ENCODE peak calls at places on chromosome 1, in six cellular contexts. O, H, V, M, J and F are unnamed samples.

GRCh38 chr1:202965441-202965821 is 1.6 kb downstream of the CYB5R1 start:
- DNase-seq in O (no peak), J (no peak), V (no peak), H (no peak), M (no peak), F (no peak)

GRCh38 chr1:168893359-168893791 is 164.4 kb upstream of the DPT start:
- DNase-seq in J (no peak), H (no peak), M (peak), V (no peak), O (peak), F (peak)

GRCh38 chr1:58597991-58598390 is 20.9 kb upstream of the TACSTD2 start:
- DNase-seq in H (no peak), V (no peak), O (no peak), M (no peak), J (peak), F (no peak)

GRCh38 chr1:243493156-243494129 is 237.6 kb downstream of the SDCCAG8 start:
- DNase-seq in H (no peak), O (peak), M (no peak), J (peak), V (no peak), F (peak)

GRCh38 chr1:77219166-77219887 is at the start of gene PIGK:
- DNase-seq in J (peak), M (peak), H (peak), O (peak), V (peak), F (peak)

GRCh38 chr1:53591924-53592323 is 132.7 kb downstream of the DMRTB1 start:
- DNase-seq in V (peak), J (no peak), H (no peak), O (no peak), M (no peak), F (no peak)

GRCh38 chr1:25064465-25065238 is 134.6 kb upstream of the RUNX3 start:
- DNase-seq in O (no peak), J (no peak), V (no peak), M (no peak), H (no peak), F (no peak)

GRCh38 chr1:188140958-188141357 is 1312.2 kb downstream of the PLA2G4A start:
- DNase-seq in M (no peak), O (no peak), V (no peak), H (no peak), J (no peak), F (no peak)

GRCh38 chr1:222288056-222288455 is 259.8 kb downstream of the HHIPL2 start:
- DNase-seq in M (no peak), J (no peak), O (peak), H (no peak), V (no peak), F (peak)

GRCh38 chr1:243345205-243345604 is 89.4 kb downstream of the SDCCAG8 start:
- DNase-seq in V (no peak), H (no peak), O (peak), M (no peak), J (no peak), F (peak)

GRCh38 chr1:29889776-29890175 is 653.5 kb downstream of the PTPRU start:
- DNase-seq in O (no peak), V (no peak), H (no peak), J (no peak), M (no peak), F (no peak)

GRCh38 chr1:8152731-8153702 is 126.9 kb upstream of the ERRFI1 start:
- DNase-seq in O (no peak), J (no peak), V (no peak), H (no peak), M (no peak), F (no peak)

GRCh38 chr1:46193984-46194570 is 4.2 kb downstream of the POMGNT1 start:
- DNase-seq in O (no peak), J (no peak), M (no peak), V (no peak), H (no peak), F (no peak)

GRCh38 chr1:100767176-100767876 is 47.8 kb downstream of the VCAM1 start:
- DNase-seq in V (no peak), O (peak), M (no peak), J (peak), H (no peak), F (peak)

GRCh38 chr1:210293191-210293607 is 35.5 kb upstream of the HHAT start:
- DNase-seq in V (peak), O (peak), H (peak), J (peak), M (peak), F (peak)

GRCh38 chr1:208045410-208046252 is 134.7 kb upstream of the CD34 start:
- DNase-seq in J (no peak), O (no peak), V (no peak), M (no peak), H (no peak), F (no peak)

GRCh38 chr1:208042041-208042615 is 131.2 kb upstream of the CD34 start:
- DNase-seq in J (no peak), V (no peak), M (no peak), O (no peak), H (no peak), F (no peak)

GRCh38 chr1:208044568-208045241 is 133.8 kb upstream of the CD34 start:
- DNase-seq in M (no peak), V (no peak), J (no peak), O (no peak), H (no peak), F (no peak)

GRCh38 chr1:208042868-208043267 is 131.9 kb upstream of the CD34 start:
- DNase-seq in V (no peak), J (no peak), O (no peak), M (no peak), H (no peak), F (no peak)

DNA sequence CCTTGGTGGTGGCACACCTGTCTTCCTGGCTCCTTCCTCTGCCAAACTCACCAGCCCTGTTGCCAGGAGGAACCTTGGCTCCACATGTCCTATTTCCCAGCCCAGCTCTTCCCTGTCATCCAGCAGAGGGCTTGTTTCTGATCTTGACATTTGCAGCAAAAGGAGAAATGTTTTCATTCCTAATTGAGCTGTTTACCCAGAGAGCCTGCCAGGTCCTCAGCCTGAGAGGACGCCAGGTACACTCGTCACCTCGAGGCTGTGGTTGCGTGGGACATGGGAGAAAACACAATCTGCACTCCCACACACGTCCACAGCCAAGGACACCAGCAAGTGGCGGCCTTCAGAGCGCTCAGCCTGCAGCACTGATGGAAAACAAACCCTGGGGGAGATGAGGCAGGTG is 132.8 kb upstream of the CD34 start:
- DNase-seq in J (no peak), M (peak), V (no peak), H (no peak), O (no peak), F (no peak)
- TF ChIP-seq CTCF in J (no peak), M (no peak), V (no peak), H (no peak), O (no peak), F (no peak)

DNA sequence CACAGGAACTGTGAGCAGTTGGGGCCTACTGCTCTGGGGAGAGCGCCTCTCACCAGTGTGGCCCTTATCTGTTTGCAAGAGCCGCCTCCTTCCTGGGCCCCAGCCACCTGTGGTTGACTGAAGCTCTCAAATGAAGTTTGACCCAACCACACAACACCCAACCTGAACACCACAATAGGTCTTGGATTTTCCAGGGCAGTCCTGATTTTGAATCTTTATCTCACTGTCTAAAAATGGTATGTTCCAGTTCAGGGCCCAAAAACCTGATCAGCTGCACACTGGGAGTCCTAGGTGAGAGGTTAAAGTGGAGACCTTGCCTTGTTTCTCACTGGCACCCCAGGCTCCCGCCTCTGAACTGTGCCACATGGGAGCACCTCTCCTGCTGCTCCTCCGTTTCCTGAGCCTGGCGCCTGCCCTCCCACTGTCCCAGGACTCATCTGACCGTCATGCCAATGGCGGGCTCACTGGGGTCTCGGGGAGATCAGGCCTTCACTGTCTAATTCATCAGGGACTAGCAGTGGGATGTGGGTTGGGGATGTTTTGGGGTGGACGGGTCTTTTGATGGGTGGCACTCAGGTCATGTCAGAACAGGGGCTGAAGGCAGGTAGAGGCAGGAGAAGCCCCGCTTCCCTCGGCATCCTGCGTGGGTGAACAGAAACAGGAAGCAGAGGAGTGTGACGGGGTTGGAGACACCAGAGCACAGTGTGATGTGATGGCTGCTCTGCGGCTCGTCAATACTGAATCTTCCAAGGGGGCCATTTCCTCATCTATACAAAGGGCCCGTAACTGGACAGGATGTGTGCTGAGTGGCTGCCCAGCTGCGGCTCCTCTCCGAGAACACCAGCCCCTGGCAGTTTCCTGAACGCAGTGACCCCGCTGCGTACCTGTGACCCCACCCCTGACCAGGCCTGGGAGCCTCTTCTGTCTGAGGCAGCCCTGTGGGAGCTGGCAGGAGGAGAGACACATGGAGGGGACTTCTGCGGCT is 59.6 kb upstream of the ITPKB start:
- DNase-seq in V (no peak), O (no peak), J (no peak), M (no peak), H (no peak), F (no peak)
- H3K4me3 ChIP-seq in V (no peak), O (no peak), J (no peak), M (no peak), H (no peak), F (no peak)

DNA sequence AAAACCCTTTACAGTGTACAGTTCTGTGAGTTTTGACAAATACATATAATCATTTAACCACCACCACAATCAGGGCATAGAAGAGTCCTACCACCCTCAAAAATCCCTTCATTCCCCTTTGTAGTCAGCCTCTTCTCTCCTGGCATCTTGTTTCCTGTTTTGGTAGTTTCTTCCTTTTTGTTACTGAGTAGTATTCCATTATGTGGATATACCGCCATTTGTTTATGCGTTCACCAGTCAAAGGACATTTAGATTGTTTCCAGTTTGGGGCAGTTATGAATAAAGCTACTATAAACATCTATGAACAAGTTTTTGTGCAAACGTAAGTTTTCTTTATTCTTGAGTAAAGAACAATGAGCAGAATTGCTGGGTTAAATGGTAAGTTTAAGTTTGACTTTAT is 49.6 kb downstream of the RNF220 start:
- DNase-seq in J (no peak), O (no peak), V (no peak), H (no peak), M (no peak), F (no peak)
- TF ChIP-seq CTCF in J (no peak), O (no peak), V (no peak), H (no peak), M (no peak), F (no peak)

GRCh38 chr1:81950037-81950436 is 149.3 kb downstream of the ADGRL2 start:
- DNase-seq in J (no peak), V (no peak), O (no peak), M (no peak), H (no peak), F (no peak)
- H3K4me3 ChIP-seq in J (no peak), V (no peak), O (no peak), M (no peak), H (no peak), F (no peak)

DNA sequence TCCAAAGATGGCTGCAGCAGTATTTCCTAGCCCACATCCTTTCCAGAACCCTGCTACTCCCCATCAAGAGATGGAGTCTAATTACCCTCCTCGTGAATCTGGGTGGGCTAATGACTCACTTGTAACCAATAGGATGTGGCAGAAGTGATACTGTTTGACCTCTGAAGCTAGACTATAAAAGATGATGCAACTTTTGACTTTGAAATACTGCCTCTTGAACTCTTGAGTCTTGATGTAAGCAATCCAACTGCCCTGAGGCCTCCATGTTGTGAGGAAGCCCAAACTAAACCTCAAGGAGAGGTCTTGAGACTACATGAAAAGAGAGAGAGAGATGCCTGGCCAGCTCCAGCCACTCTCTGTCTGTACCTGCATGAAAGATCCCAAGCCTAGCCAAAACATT is 29.5 kb downstream of the LMO4 start:
- DNase-seq in O (no peak), M (no peak), H (no peak), V (no peak), J (no peak), F (peak)
- TF ChIP-seq CTCF in O (no peak), M (no peak), H (no peak), V (no peak), J (no peak), F (no peak)

GRCh38 chr1:21048462-21048861 is 128.2 kb downstream of the EIF4G3 start:
- DNase-seq in V (no peak), J (no peak), O (no peak), H (no peak), M (no peak), F (no peak)
- H3K4me3 ChIP-seq in V (no peak), J (no peak), O (no peak), H (no peak), M (no peak), F (no peak)

GRCh38 chr1:247228133-247228532 is 27.7 kb upstream of the VN1R5 start:
- DNase-seq in V (no peak), J (peak), O (peak), M (no peak), H (no peak), F (peak)
- TF ChIP-seq CTCF in V (no peak), J (no peak), O (no peak), M (no peak), H (no peak), F (no peak)

DNA sequence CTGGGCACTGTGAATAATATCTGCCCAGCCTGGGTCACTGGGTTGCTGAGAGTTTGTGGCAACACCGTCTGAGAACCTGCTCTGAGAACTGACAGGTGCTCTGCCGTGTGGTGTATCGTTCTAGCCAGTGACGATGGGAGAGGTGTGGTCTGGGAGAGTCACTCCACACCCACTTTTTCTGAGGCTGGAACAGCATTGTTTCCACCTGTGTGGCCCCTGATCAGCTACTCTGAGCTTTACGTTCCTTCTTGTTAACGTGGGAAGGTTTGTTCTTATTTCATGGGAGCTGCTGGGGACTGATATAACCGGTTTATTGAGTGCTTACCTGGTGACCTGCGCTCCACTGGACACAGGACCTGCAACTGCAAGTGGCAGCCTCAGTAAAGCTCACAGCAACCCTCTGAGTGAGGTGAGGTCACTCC is 34.8 kb upstream of the TENT5C start:
- DNase-seq in M (no peak), H (no peak), J (no peak), V (peak), O (no peak), F (no peak)
- H3K4me3 ChIP-seq in M (no peak), H (no peak), J (no peak), V (no peak), O (no peak), F (no peak)

DNA sequence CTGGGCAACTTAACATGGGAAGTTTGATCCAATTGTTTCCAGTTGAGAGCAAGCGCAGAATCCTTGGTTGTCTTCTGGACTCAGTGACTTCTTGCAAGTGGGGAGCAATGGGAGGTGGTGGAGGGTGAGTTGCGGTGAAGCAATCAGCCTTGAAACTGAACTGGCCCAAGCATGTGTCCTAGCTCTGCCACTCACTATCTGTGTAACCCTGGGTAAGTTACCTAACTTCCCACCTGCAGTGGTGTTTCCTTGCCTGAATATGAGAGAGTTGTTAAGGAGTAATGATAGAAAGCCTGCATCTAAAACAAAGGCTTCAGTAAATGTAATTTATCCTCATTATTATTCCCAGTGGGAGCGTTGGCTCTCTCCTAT is 132.5 kb upstream of the NFIA start:
- DNase-seq in O (no peak), M (no peak), J (no peak), V (no peak), H (no peak), F (no peak)
- TF ChIP-seq CTCF in O (no peak), M (no peak), J (no peak), V (no peak), H (no peak), F (no peak)